ENCODE peak calls at places on chromosome 19, in six cellular contexts. One of them, this sample, is unnamed.

GRCh38 chr19:55253842-55254624 is 4.8 kb downstream of the PPP6R1 start:
- DNase-seq in tibial artery: no peak
- DNase-seq in activated naive CD8-positive, alpha-beta T cell treated with anti-CD3 and anti-CD28 coated beads for 36 hours: peak; percentile 55
- DNase-seq in nephron progenitor cell: no peak
- DNase-seq in left kidney: peak; percentile 40
- DNase-seq in psoas muscle: no peak
- DNase-seq in this sample: no peak

GRCh38 chr19:39390460-39390758 is 497 bp downstream of the PAF1 start:
- DNase-seq in psoas muscle: no peak
- DNase-seq in left kidney: no peak
- DNase-seq in activated naive CD8-positive, alpha-beta T cell treated with anti-CD3 and anti-CD28 coated beads for 36 hours: no peak
- DNase-seq in tibial artery: no peak
- DNase-seq in nephron progenitor cell: no peak
- DNase-seq in this sample: no peak

GRCh38 chr19:10797541-10798256 is 38.3 kb downstream of the TMED1 start:
- DNase-seq in left kidney: no peak
- DNase-seq in tibial artery: no peak
- DNase-seq in nephron progenitor cell: no peak
- DNase-seq in activated naive CD8-positive, alpha-beta T cell treated with anti-CD3 and anti-CD28 coated beads for 36 hours: peak; percentile 92
- DNase-seq in psoas muscle: no peak
- DNase-seq in this sample: no peak

GRCh38 chr19:44684892-44685847 is 13.8 kb upstream of the CEACAM16 start:
- DNase-seq in nephron progenitor cell: no peak
- DNase-seq in activated naive CD8-positive, alpha-beta T cell treated with anti-CD3 and anti-CD28 coated beads for 36 hours: peak; percentile 42
- DNase-seq in psoas muscle: no peak
- DNase-seq in left kidney: peak; percentile 73
- DNase-seq in tibial artery: no peak
- DNase-seq in this sample: no peak

GRCh38 chr19:2221918-2222317 is 14.2 kb downstream of the PLEKHJ1 start:
- DNase-seq in left kidney: no peak
- DNase-seq in tibial artery: no peak
- DNase-seq in activated naive CD8-positive, alpha-beta T cell treated with anti-CD3 and anti-CD28 coated beads for 36 hours: no peak
- DNase-seq in nephron progenitor cell: no peak
- DNase-seq in psoas muscle: no peak
- DNase-seq in this sample: no peak

GRCh38 chr19:41860419-41861097 is 503 bp downstream of the RPS19 start:
- DNase-seq in left kidney: peak; percentile 36
- DNase-seq in nephron progenitor cell: no peak
- DNase-seq in activated naive CD8-positive, alpha-beta T cell treated with anti-CD3 and anti-CD28 coated beads for 36 hours: no peak
- DNase-seq in psoas muscle: no peak
- DNase-seq in tibial artery: no peak
- DNase-seq in this sample: no peak

GRCh38 chr19:18541258-18541991 is 1.9 kb downstream of the FKBP8 start:
- DNase-seq in activated naive CD8-positive, alpha-beta T cell treated with anti-CD3 and anti-CD28 coated beads for 36 hours: no peak
- DNase-seq in psoas muscle: peak; percentile 33
- DNase-seq in tibial artery: no peak
- DNase-seq in nephron progenitor cell: no peak
- DNase-seq in left kidney: no peak
- DNase-seq in this sample: no peak

GRCh38 chr19:47414469-47414868 is 4.9 kb downstream of the MEIS3 start:
- DNase-seq in psoas muscle: no peak
- DNase-seq in nephron progenitor cell: peak; percentile 46
- DNase-seq in tibial artery: no peak
- DNase-seq in activated naive CD8-positive, alpha-beta T cell treated with anti-CD3 and anti-CD28 coated beads for 36 hours: no peak
- DNase-seq in left kidney: peak; percentile 25
- DNase-seq in this sample: no peak

GRCh38 chr19:58305065-58305931 is at the start of gene ERVK3-1:
- DNase-seq in psoas muscle: peak; percentile 96
- DNase-seq in tibial artery: peak; percentile 98
- DNase-seq in activated naive CD8-positive, alpha-beta T cell treated with anti-CD3 and anti-CD28 coated beads for 36 hours: peak; percentile 96
- DNase-seq in left kidney: peak; percentile 99
- DNase-seq in nephron progenitor cell: peak; percentile 89
- DNase-seq in this sample: peak; percentile 95

GRCh38 chr19:1754651-1755466 is 1.6 kb downstream of the ONECUT3 start:
- DNase-seq in nephron progenitor cell: no peak
- DNase-seq in left kidney: no peak
- DNase-seq in activated naive CD8-positive, alpha-beta T cell treated with anti-CD3 and anti-CD28 coated beads for 36 hours: peak; percentile 33
- DNase-seq in psoas muscle: no peak
- DNase-seq in tibial artery: no peak
- DNase-seq in this sample: no peak

GRCh38 chr19:13781547-13781946 is 7.3 kb downstream of the C19orf53 start:
- DNase-seq in left kidney: peak; percentile 80
- DNase-seq in tibial artery: peak; percentile 95
- DNase-seq in psoas muscle: peak; percentile 78
- DNase-seq in nephron progenitor cell: peak; percentile 53
- DNase-seq in activated naive CD8-positive, alpha-beta T cell treated with anti-CD3 and anti-CD28 coated beads for 36 hours: no peak
- DNase-seq in this sample: peak; percentile 86

GRCh38 chr19:7744199-7744786 is 3.0 kb downstream of the CD209 start:
- DNase-seq in activated naive CD8-positive, alpha-beta T cell treated with anti-CD3 and anti-CD28 coated beads for 36 hours: no peak
- DNase-seq in nephron progenitor cell: no peak
- DNase-seq in tibial artery: no peak
- DNase-seq in left kidney: no peak
- DNase-seq in psoas muscle: no peak
- DNase-seq in this sample: no peak

GRCh38 chr19:50719566-50719965 is at the start of gene SHANK1:
- DNase-seq in tibial artery: no peak
- DNase-seq in left kidney: peak; percentile 83
- DNase-seq in psoas muscle: no peak
- DNase-seq in nephron progenitor cell: peak; percentile 61
- DNase-seq in activated naive CD8-positive, alpha-beta T cell treated with anti-CD3 and anti-CD28 coated beads for 36 hours: no peak
- DNase-seq in this sample: no peak

GRCh38 chr19:31600731-31601295 is 251.6 kb upstream of the TSHZ3 start:
- DNase-seq in activated naive CD8-positive, alpha-beta T cell treated with anti-CD3 and anti-CD28 coated beads for 36 hours: no peak
- DNase-seq in nephron progenitor cell: no peak
- DNase-seq in tibial artery: peak; percentile 53
- DNase-seq in left kidney: no peak
- DNase-seq in psoas muscle: no peak
- DNase-seq in this sample: no peak

GRCh38 chr19:44789943-44790467 is 12.3 kb downstream of the CBLC start:
- DNase-seq in nephron progenitor cell: no peak
- DNase-seq in left kidney: no peak
- DNase-seq in tibial artery: no peak
- DNase-seq in activated naive CD8-positive, alpha-beta T cell treated with anti-CD3 and anti-CD28 coated beads for 36 hours: no peak
- DNase-seq in psoas muscle: no peak
- DNase-seq in this sample: no peak

GRCh38 chr19:44846455-44847143 is 502 bp downstream of the NECTIN2 start:
- DNase-seq in psoas muscle: peak; percentile 40
- DNase-seq in left kidney: peak; percentile 94
- DNase-seq in nephron progenitor cell: peak; percentile 80
- DNase-seq in tibial artery: no peak
- DNase-seq in activated naive CD8-positive, alpha-beta T cell treated with anti-CD3 and anti-CD28 coated beads for 36 hours: no peak
- DNase-seq in this sample: peak; percentile 86

GRCh38 chr19:51607920-51608562 is 22.2 kb downstream of the SIGLEC5 start:
- DNase-seq in psoas muscle: peak; percentile 74
- DNase-seq in left kidney: peak; percentile 92
- DNase-seq in tibial artery: peak; percentile 76
- DNase-seq in activated naive CD8-positive, alpha-beta T cell treated with anti-CD3 and anti-CD28 coated beads for 36 hours: peak; percentile 58
- DNase-seq in nephron progenitor cell: peak; percentile 86
- DNase-seq in this sample: peak; percentile 86

GRCh38 chr19:1291761-1292418 is 6.2 kb downstream of the EFNA2 start:
- DNase-seq in tibial artery: no peak
- DNase-seq in left kidney: no peak
- DNase-seq in psoas muscle: no peak
- DNase-seq in nephron progenitor cell: no peak
- DNase-seq in activated naive CD8-positive, alpha-beta T cell treated with anti-CD3 and anti-CD28 coated beads for 36 hours: no peak
- DNase-seq in this sample: no peak

GRCh38 chr19:38685666-38686529 is 38.4 kb downstream of the ACTN4 start:
- DNase-seq in psoas muscle: no peak
- DNase-seq in tibial artery: no peak
- DNase-seq in nephron progenitor cell: no peak
- DNase-seq in left kidney: peak; percentile 78
- DNase-seq in activated naive CD8-positive, alpha-beta T cell treated with anti-CD3 and anti-CD28 coated beads for 36 hours: no peak
- DNase-seq in this sample: no peak

GRCh38 chr19:33678796-33679195 is 57.0 kb downstream of the CHST8 start:
- DNase-seq in tibial artery: no peak
- DNase-seq in psoas muscle: no peak
- DNase-seq in left kidney: no peak
- DNase-seq in activated naive CD8-positive, alpha-beta T cell treated with anti-CD3 and anti-CD28 coated beads for 36 hours: no peak
- DNase-seq in nephron progenitor cell: no peak
- DNase-seq in this sample: peak; percentile 28

GRCh38 chr19:39969681-39970423 is 1.1 kb upstream of the PSMC4 start:
- DNase-seq in psoas muscle: no peak
- DNase-seq in activated naive CD8-positive, alpha-beta T cell treated with anti-CD3 and anti-CD28 coated beads for 36 hours: no peak
- DNase-seq in tibial artery: no peak
- DNase-seq in nephron progenitor cell: no peak
- DNase-seq in left kidney: no peak
- DNase-seq in this sample: no peak

GRCh38 chr19:55189424-55189823 is 9.3 kb upstream of the SYT5 start:
- DNase-seq in psoas muscle: peak; percentile 63
- DNase-seq in nephron progenitor cell: no peak
- DNase-seq in tibial artery: no peak
- DNase-seq in activated naive CD8-positive, alpha-beta T cell treated with anti-CD3 and anti-CD28 coated beads for 36 hours: no peak
- DNase-seq in left kidney: no peak
- DNase-seq in this sample: no peak

GRCh38 chr19:7775761-7776160 is 12.7 kb downstream of the CLEC4M start:
- DNase-seq in tibial artery: no peak
- DNase-seq in nephron progenitor cell: no peak
- DNase-seq in left kidney: no peak
- DNase-seq in activated naive CD8-positive, alpha-beta T cell treated with anti-CD3 and anti-CD28 coated beads for 36 hours: no peak
- DNase-seq in psoas muscle: no peak
- DNase-seq in this sample: no peak

GRCh38 chr19:40298026-40298425 is 12.9 kb upstream of the AKT2 start:
- DNase-seq in activated naive CD8-positive, alpha-beta T cell treated with anti-CD3 and anti-CD28 coated beads for 36 hours: no peak
- DNase-seq in left kidney: no peak
- DNase-seq in nephron progenitor cell: no peak
- DNase-seq in psoas muscle: no peak
- DNase-seq in tibial artery: no peak
- DNase-seq in this sample: no peak

GRCh38 chr19:38569368-38569983 is 48.3 kb downstream of the MAP4K1 start:
- DNase-seq in left kidney: no peak
- DNase-seq in psoas muscle: no peak
- DNase-seq in activated naive CD8-positive, alpha-beta T cell treated with anti-CD3 and anti-CD28 coated beads for 36 hours: no peak
- DNase-seq in tibial artery: no peak
- DNase-seq in nephron progenitor cell: no peak
- DNase-seq in this sample: no peak

GRCh38 chr19:7304200-7304599 is 10.0 kb upstream of the INSR start:
- DNase-seq in activated naive CD8-positive, alpha-beta T cell treated with anti-CD3 and anti-CD28 coated beads for 36 hours: no peak
- DNase-seq in left kidney: no peak
- DNase-seq in psoas muscle: no peak
- DNase-seq in tibial artery: no peak
- DNase-seq in nephron progenitor cell: no peak
- DNase-seq in this sample: peak; percentile 9

GRCh38 chr19:6802336-6803035 is 30.0 kb downstream of the VAV1 start:
- DNase-seq in psoas muscle: peak; percentile 27
- DNase-seq in tibial artery: peak; percentile 71
- DNase-seq in activated naive CD8-positive, alpha-beta T cell treated with anti-CD3 and anti-CD28 coated beads for 36 hours: peak; percentile 79
- DNase-seq in left kidney: no peak
- DNase-seq in nephron progenitor cell: no peak
- DNase-seq in this sample: peak; percentile 61

GRCh38 chr19:16877581-16877980 is 11.2 kb upstream of the F2RL3 start:
- DNase-seq in activated naive CD8-positive, alpha-beta T cell treated with anti-CD3 and anti-CD28 coated beads for 36 hours: no peak
- DNase-seq in nephron progenitor cell: no peak
- DNase-seq in psoas muscle: no peak
- DNase-seq in tibial artery: no peak
- DNase-seq in left kidney: no peak
- DNase-seq in this sample: no peak

GRCh38 chr19:5621945-5622464 is 571 bp downstream of the SAFB2 start:
- DNase-seq in nephron progenitor cell: peak; percentile 27
- DNase-seq in left kidney: no peak
- DNase-seq in tibial artery: peak; percentile 69
- DNase-seq in psoas muscle: peak; percentile 37
- DNase-seq in activated naive CD8-positive, alpha-beta T cell treated with anti-CD3 and anti-CD28 coated beads for 36 hours: peak; percentile 25
- DNase-seq in this sample: peak; percentile 67

GRCh38 chr19:11019824-11020223 is 59.0 kb downstream of the SMARCA4 start:
- DNase-seq in tibial artery: peak; percentile 82
- DNase-seq in activated naive CD8-positive, alpha-beta T cell treated with anti-CD3 and anti-CD28 coated beads for 36 hours: no peak
- DNase-seq in nephron progenitor cell: no peak
- DNase-seq in psoas muscle: peak; percentile 40
- DNase-seq in left kidney: no peak
- DNase-seq in this sample: no peak

GRCh38 chr19:35309481-35310279 is 17.7 kb downstream of the MAG start:
- DNase-seq in psoas muscle: peak; percentile 17
- DNase-seq in tibial artery: no peak
- DNase-seq in activated naive CD8-positive, alpha-beta T cell treated with anti-CD3 and anti-CD28 coated beads for 36 hours: no peak
- DNase-seq in left kidney: peak; percentile 97
- DNase-seq in nephron progenitor cell: peak; percentile 68
- DNase-seq in this sample: no peak

GRCh38 chr19:1049841-1050240 is 9.9 kb downstream of the ABCA7 start:
- DNase-seq in nephron progenitor cell: no peak
- DNase-seq in psoas muscle: no peak
- DNase-seq in tibial artery: no peak
- DNase-seq in activated naive CD8-positive, alpha-beta T cell treated with anti-CD3 and anti-CD28 coated beads for 36 hours: no peak
- DNase-seq in left kidney: no peak
- DNase-seq in this sample: no peak

GRCh38 chr19:13082192-13083007 is 20.3 kb downstream of the LYL1 start:
- DNase-seq in tibial artery: no peak
- DNase-seq in nephron progenitor cell: peak; percentile 61
- DNase-seq in activated naive CD8-positive, alpha-beta T cell treated with anti-CD3 and anti-CD28 coated beads for 36 hours: no peak
- DNase-seq in psoas muscle: no peak
- DNase-seq in left kidney: peak; percentile 88
- DNase-seq in this sample: no peak

GRCh38 chr19:54189020-54189667 is at the start of gene MBOAT7:
- DNase-seq in psoas muscle: no peak
- DNase-seq in tibial artery: no peak
- DNase-seq in activated naive CD8-positive, alpha-beta T cell treated with anti-CD3 and anti-CD28 coated beads for 36 hours: no peak
- DNase-seq in left kidney: no peak
- DNase-seq in nephron progenitor cell: peak; percentile 88
- DNase-seq in this sample: no peak

GRCh38 chr19:6047741-6048231 is 62.5 kb downstream of the RFX2 start:
- DNase-seq in activated naive CD8-positive, alpha-beta T cell treated with anti-CD3 and anti-CD28 coated beads for 36 hours: no peak
- DNase-seq in left kidney: peak; percentile 78
- DNase-seq in tibial artery: peak; percentile 59
- DNase-seq in nephron progenitor cell: peak; percentile 49
- DNase-seq in psoas muscle: no peak
- DNase-seq in this sample: peak; percentile 61

GRCh38 chr19:57719901-57720519 is 7.4 kb downstream of the ZNF671 start:
- DNase-seq in tibial artery: no peak
- DNase-seq in activated naive CD8-positive, alpha-beta T cell treated with anti-CD3 and anti-CD28 coated beads for 36 hours: no peak
- DNase-seq in nephron progenitor cell: no peak
- DNase-seq in psoas muscle: no peak
- DNase-seq in left kidney: no peak
- DNase-seq in this sample: no peak

GRCh38 chr19:43624933-43625332 is 5.5 kb upstream of the ZNF428 start:
- DNase-seq in nephron progenitor cell: peak; percentile 69
- DNase-seq in psoas muscle: peak; percentile 31
- DNase-seq in left kidney: peak; percentile 62
- DNase-seq in tibial artery: no peak
- DNase-seq in activated naive CD8-positive, alpha-beta T cell treated with anti-CD3 and anti-CD28 coated beads for 36 hours: peak; percentile 84
- DNase-seq in this sample: no peak

GRCh38 chr19:3017923-3018322 is 11.2 kb downstream of the TLE2 start:
- DNase-seq in psoas muscle: no peak
- DNase-seq in nephron progenitor cell: no peak
- DNase-seq in tibial artery: no peak
- DNase-seq in activated naive CD8-positive, alpha-beta T cell treated with anti-CD3 and anti-CD28 coated beads for 36 hours: no peak
- DNase-seq in left kidney: no peak
- DNase-seq in this sample: no peak

GRCh38 chr19:16023558-16023915 is 52.8 kb upstream of the TPM4 start:
- DNase-seq in psoas muscle: no peak
- DNase-seq in nephron progenitor cell: no peak
- DNase-seq in left kidney: no peak
- DNase-seq in tibial artery: peak; percentile 44
- DNase-seq in activated naive CD8-positive, alpha-beta T cell treated with anti-CD3 and anti-CD28 coated beads for 36 hours: no peak
- DNase-seq in this sample: no peak

This sample was measured in sciatic nerve.